ENCODE peak calls at places on chromosomes 5 and 9, in six cellular contexts. D, Y, L, H, M and T are unnamed samples.

GRCh38 chr9:87703636-87704276 is 22.2 kb upstream of the CTSL start:
- DNase-seq in Y (peak; percentile 28), L (no peak), H (peak; percentile 30), M (no peak), D (no peak), T (no peak)

GRCh38 chr5:119355636-119356383 is at the start of gene TNFAIP8:
- DNase-seq in H (no peak), M (peak; percentile 92), D (peak; percentile 28), Y (peak; percentile 55), L (no peak), T (peak; percentile 81)

GRCh38 chr5:31854625-31855526 is 215.9 kb downstream of the PDZD2 start:
- DNase-seq in Y (peak; percentile 34), L (no peak), D (peak; percentile 43), H (peak; percentile 20), M (peak; percentile 89), T (peak; percentile 25)

GRCh38 chr9:107637421-107638420 is 148.2 kb upstream of the KLF4 start:
- DNase-seq in M (peak; percentile 92), L (peak; percentile 37), Y (peak; percentile 54), D (peak; percentile 32), H (peak; percentile 50), T (peak; percentile 42)

GRCh38 chr9:33125871-33126822 is 41.0 kb downstream of the B4GALT1 start:
- DNase-seq in L (no peak), M (no peak), Y (peak; percentile 79), D (no peak), H (peak; percentile 36), T (no peak)

GRCh38 chr5:166509085-166509484 is 1782.4 kb upstream of the WWC1 start:
- DNase-seq in D (peak; percentile 14), H (peak; percentile 3), L (peak; percentile 40), Y (no peak), M (no peak), T (no peak)

GRCh38 chr9:127205952-127206351 is 58.6 kb upstream of the GARNL3 start:
- DNase-seq in M (no peak), H (no peak), L (no peak), D (no peak), Y (no peak), T (no peak)

GRCh38 chr9:89370593-89370992 is 52.3 kb downstream of the SECISBP2 start:
- DNase-seq in M (no peak), Y (no peak), H (no peak), L (no peak), D (no peak), T (no peak)

GRCh38 chr9:135211524-135211890 is 124.0 kb downstream of the OLFM1 start:
- DNase-seq in L (no peak), M (no peak), D (no peak), H (no peak), Y (no peak), T (no peak)

GRCh38 chr9:85478847-85479246 is 262.9 kb downstream of the AGTPBP1 start:
- DNase-seq in H (no peak), D (no peak), Y (no peak), L (no peak), M (no peak), T (no peak)

GRCh38 chr9:21395778-21396717 is 10.8 kb upstream of the IFNA2 start:
- DNase-seq in M (peak; percentile 82), Y (no peak), D (peak; percentile 68), H (peak; percentile 42), L (no peak), T (peak; percentile 54)

GRCh38 chr5:77921369-77921768 is 145.2 kb upstream of the TBCA start:
- DNase-seq in Y (peak; percentile 52), D (no peak), H (no peak), L (no peak), M (no peak), T (no peak)

GRCh38 chr9:6068983-6069382 is 53.6 kb upstream of the RANBP6 start:
- DNase-seq in D (no peak), Y (no peak), L (peak; percentile 63), H (no peak), M (no peak), T (peak; percentile 74)

GRCh38 chr5:116842514-116842924 is 267.9 kb upstream of the SEMA6A start:
- DNase-seq in Y (no peak), D (no peak), H (no peak), L (no peak), M (no peak), T (no peak)

GRCh38 chr5:31563216-31563615 is 31.1 kb downstream of the C5orf22 start:
- DNase-seq in H (no peak), L (no peak), M (no peak), Y (no peak), D (no peak), T (no peak)

GRCh38 chr9:68869020-68869419 is 144.9 kb downstream of the PRKACG start:
- DNase-seq in M (no peak), D (no peak), Y (no peak), H (no peak), L (no peak), T (no peak)

GRCh38 chr5:112183103-112183634 is 235.9 kb downstream of the EPB41L4A start:
- DNase-seq in Y (peak; percentile 91), H (peak; percentile 26), D (no peak), L (no peak), M (no peak), T (no peak)

GRCh38 chr9:85717220-85717619 is 24.5 kb downstream of the AGTPBP1 start:
- DNase-seq in M (no peak), H (no peak), Y (no peak), D (no peak), L (no peak), T (no peak)

GRCh38 chr9:73152445-73152844 is 780 bp downstream of the ANXA1 start:
- DNase-seq in Y (peak; percentile 60), L (no peak), D (no peak), M (no peak), H (no peak), T (no peak)

GRCh38 chr5:171437286-171437821 is 17.9 kb downstream of the FGF18 start:
- DNase-seq in D (no peak), L (no peak), M (no peak), H (no peak), Y (no peak), T (no peak)

GRCh38 chr9:34986541-34987047 is 3.0 kb upstream of the DNAJB5 start:
- DNase-seq in D (no peak), M (no peak), L (no peak), Y (peak; percentile 91), H (no peak), T (no peak)

GRCh38 chr9:131868766-131869165 is 128.9 kb upstream of the RAPGEF1 start:
- DNase-seq in M (no peak), D (no peak), L (no peak), H (no peak), Y (no peak), T (no peak)

GRCh38 chr9:90632680-90633207 is 9.9 kb downstream of the DIRAS2 start:
- DNase-seq in D (no peak), H (no peak), M (no peak), L (no peak), Y (no peak), T (no peak)

GRCh38 chr9:99445377-99445891 is 223.4 kb downstream of the SEC61B start:
- DNase-seq in Y (peak; percentile 94), L (no peak), H (peak; percentile 31), M (no peak), D (no peak), T (no peak)

GRCh38 chr5:58999804-59000595 is 417.1 kb downstream of the RAB3C start:
- DNase-seq in H (peak; percentile 95), D (no peak), L (no peak), Y (no peak), M (no peak), T (no peak)

GRCh38 chr9:129140397-129141065 is 29.3 kb downstream of the PTPA start:
- DNase-seq in Y (peak; percentile 63), D (peak; percentile 30), L (peak; percentile 22), H (peak; percentile 35), M (peak; percentile 80), T (no peak)

GRCh38 chr9:133664651-133665050 is 28.5 kb downstream of the DBH start:
- DNase-seq in Y (no peak), D (no peak), M (peak; percentile 41), H (no peak), L (no peak), T (no peak)
- TF ChIP-seq CTCF in Y (no peak), D (no peak), M (no peak), H (no peak), L (no peak), T (peak; percentile 29)

DNA sequence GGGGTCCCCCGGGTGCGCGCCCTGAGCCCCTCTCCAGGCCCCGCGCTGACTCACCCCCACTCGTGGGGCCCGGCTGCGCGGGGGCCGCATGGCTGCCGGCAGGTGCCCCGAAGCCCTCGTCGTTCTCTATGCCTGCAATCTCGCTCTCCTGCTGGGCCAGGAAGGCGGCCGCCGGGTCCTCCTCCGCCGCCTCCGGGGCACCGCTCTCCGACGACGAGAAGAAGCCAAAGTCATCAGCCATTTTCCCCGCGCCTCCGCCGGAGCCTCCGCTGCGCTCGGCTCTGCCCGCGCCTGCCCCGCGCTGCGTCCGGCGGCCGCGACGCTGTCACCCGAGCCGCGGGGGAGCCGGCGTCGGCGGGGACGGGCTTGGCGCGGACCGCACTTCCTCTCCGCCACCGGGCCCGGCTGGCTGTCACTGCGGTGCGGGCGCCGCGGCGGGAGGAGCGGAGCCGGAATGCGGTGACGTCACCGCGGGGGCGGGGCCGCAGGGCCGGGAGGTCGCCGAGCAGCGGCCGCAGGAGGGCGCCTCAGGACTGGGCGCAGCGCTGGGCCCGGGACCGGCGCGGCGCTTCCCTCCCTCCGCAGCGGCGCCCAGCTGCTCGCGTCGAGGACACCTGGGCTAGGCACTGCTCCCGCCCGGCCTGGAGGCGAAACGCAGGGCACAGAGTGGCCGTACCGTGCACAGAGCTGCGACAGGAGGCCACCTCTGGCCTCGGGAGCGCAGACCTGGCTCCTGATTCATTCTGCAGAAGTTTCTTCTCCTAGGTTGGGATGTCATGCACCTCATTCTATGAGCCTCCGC is at the start of gene CLTB:
- DNase-seq in Y (peak; percentile 63), L (peak; percentile 92), D (peak; percentile 91), H (peak; percentile 87), M (peak; percentile 100), T (peak; percentile 95)
- TF ChIP-seq CTCF in Y (peak; percentile 76), L (peak; percentile 47), D (peak; percentile 81), H (peak; percentile 99), M (peak; percentile 97), T (peak; percentile 87)

GRCh38 chr5:30039379-30039778 is 1154.1 kb upstream of the CDH6 start:
- DNase-seq in D (no peak), L (no peak), M (no peak), H (no peak), Y (no peak), T (no peak)

GRCh38 chr5:30042677-30043076 is 1150.8 kb upstream of the CDH6 start:
- DNase-seq in L (no peak), Y (no peak), D (no peak), M (peak; percentile 32), H (no peak), T (no peak)

GRCh38 chr5:30041831-30042385 is 1151.6 kb upstream of the CDH6 start:
- DNase-seq in Y (no peak), H (no peak), L (no peak), M (peak; percentile 32), D (no peak), T (no peak)

GRCh38 chr5:30041291-30041690 is 1152.2 kb upstream of the CDH6 start:
- DNase-seq in M (no peak), L (no peak), D (no peak), H (no peak), Y (no peak), T (no peak)

GRCh38 chr5:30040483-30041116 is 1152.9 kb upstream of the CDH6 start:
- DNase-seq in Y (peak; percentile 4), H (peak; percentile 79), L (peak; percentile 73), D (peak; percentile 46), M (no peak), T (peak; percentile 15)
- TF ChIP-seq CTCF in Y (peak; percentile 15), H (peak; percentile 62), L (peak; percentile 81), D (peak; percentile 81), M (peak; percentile 18), T (peak; percentile 64)

GRCh38 chr5:106849266-106849665 is 821.5 kb downstream of the EFNA5 start:
- DNase-seq in H (peak; percentile 52), D (no peak), L (no peak), Y (no peak), M (no peak), T (no peak)

GRCh38 chr5:106843812-106844416 is 826.8 kb downstream of the EFNA5 start:
- DNase-seq in M (no peak), H (peak; percentile 43), L (peak; percentile 43), Y (peak; percentile 48), D (no peak), T (no peak)
- TF ChIP-seq CTCF in M (no peak), H (peak; percentile 16), L (peak; percentile 41), Y (peak; percentile 38), D (peak; percentile 15), T (no peak)